ENCODE peak calls at places on chromosomes 7 and 10, in eight cellular contexts. S is cardiac fibroblast, V is endothelial cell of umbilical vein, D is choroid plexus epithelial cell, E is psoas muscle, A is GM23338, T is astrocyte of the spinal cord, Q is foreskin fibroblast. R is an unnamed sample.
A peak's percentile ranks its signal among the peaks of the same experiment; 100 is the strongest.

GRCh38 chr7:140478361-140479061 is 794 bp downstream of the MKRN1 start:
- DNase-seq in S (peak; percentile 50), V (peak; percentile 61), D (peak; percentile 52), E (peak; percentile 37), A (peak; percentile 65), T (peak; percentile 45), Q (peak; percentile 20), R (no peak)

GRCh38 chr7:71193099-71193810 is 61.3 kb downstream of the GALNT17 start:
- DNase-seq in S (no peak), V (no peak), D (no peak), E (no peak), A (no peak), T (no peak), Q (no peak), R (no peak)

GRCh38 chr7:107995184-107996071 is 7.5 kb downstream of the LAMB1 start:
- DNase-seq in S (peak; percentile 84), V (peak; percentile 99), D (peak; percentile 96), E (no peak), A (peak; percentile 85), T (peak; percentile 94), Q (peak; percentile 80), R (no peak)

GRCh38 chr10:124680675-124681074 is 63.5 kb downstream of the FAM53B start:
- DNase-seq in S (no peak), V (no peak), D (peak; percentile 60), E (peak; percentile 68), A (no peak), T (no peak), Q (peak; percentile 59), R (no peak)

GRCh38 chr10:27504897-27505457 is 873 bp downstream of the RAB18 start:
- DNase-seq in S (peak; percentile 24), V (peak; percentile 41), D (peak; percentile 53), E (no peak), A (no peak), T (peak; percentile 28), Q (no peak), R (no peak)

GRCh38 chr7:77684030-77684429 is 12.2 kb upstream of the RSBN1L start:
- DNase-seq in S (peak; percentile 91), V (no peak), D (peak; percentile 99), E (peak; percentile 51), A (peak; percentile 87), T (peak; percentile 83), Q (peak; percentile 70), R (no peak)

GRCh38 chr7:129664029-129665012 is 52.8 kb downstream of the NRF1 start:
- DNase-seq in S (peak; percentile 85), V (peak; percentile 75), D (peak; percentile 89), E (no peak), A (peak; percentile 66), T (peak; percentile 84), Q (peak; percentile 59), R (peak; percentile 72)

GRCh38 chr10:49738616-49739360 is 23.3 kb downstream of the OGDHL start:
- DNase-seq in S (no peak), V (no peak), D (no peak), E (no peak), A (no peak), T (no peak), Q (no peak), R (no peak)

GRCh38 chr10:69106900-69107511 is 17.0 kb upstream of the VPS26A start:
- DNase-seq in S (no peak), V (no peak), D (no peak), E (no peak), A (no peak), T (no peak), Q (no peak), R (no peak)

GRCh38 chr7:88761779-88762178 is 2.3 kb downstream of the ZNF804B start:
- DNase-seq in S (no peak), V (no peak), D (no peak), E (no peak), A (peak; percentile 10), T (no peak), Q (no peak), R (no peak)

GRCh38 chr10:6065406-6065805 is 3.2 kb upstream of the IL2RA start:
- DNase-seq in S (peak; percentile 15), V (no peak), D (no peak), E (no peak), A (no peak), T (no peak), Q (no peak), R (no peak)

GRCh38 chr7:127347567-127348246 is 44.8 kb downstream of the ZNF800 start:
- DNase-seq in S (peak; percentile 75), V (peak; percentile 70), D (peak; percentile 68), E (peak; percentile 66), A (peak; percentile 85), T (peak; percentile 59), Q (peak; percentile 64), R (peak; percentile 11)

GRCh38 chr7:3927446-3928110 is 626.5 kb downstream of the SDK1 start:
- DNase-seq in S (no peak), V (no peak), D (no peak), E (no peak), A (no peak), T (peak; percentile 59), Q (no peak), R (peak; percentile 81)

GRCh38 chr7:49638166-49638565 is 135.3 kb upstream of the VWC2 start:
- DNase-seq in S (no peak), V (no peak), D (no peak), E (no peak), A (peak; percentile 48), T (no peak), Q (no peak), R (no peak)

GRCh38 chr10:74063256-74063655 is 65.3 kb downstream of the VCL start:
- DNase-seq in S (peak; percentile 40), V (no peak), D (peak; percentile 52), E (no peak), A (no peak), T (peak; percentile 53), Q (peak; percentile 37), R (no peak)

GRCh38 chr7:141974831-141975230 is 1.3 kb upstream of the TAS2R38 start:
- DNase-seq in S (no peak), V (no peak), D (peak; percentile 21), E (no peak), A (peak; percentile 72), T (no peak), Q (no peak), R (no peak)
- TF ChIP-seq CTCF in S (peak; percentile 18), V (no peak), D (peak; percentile 43), E (no peak), A (peak; percentile 78), T (peak; percentile 30), Q (no peak), R (peak; percentile 41)

DNA sequence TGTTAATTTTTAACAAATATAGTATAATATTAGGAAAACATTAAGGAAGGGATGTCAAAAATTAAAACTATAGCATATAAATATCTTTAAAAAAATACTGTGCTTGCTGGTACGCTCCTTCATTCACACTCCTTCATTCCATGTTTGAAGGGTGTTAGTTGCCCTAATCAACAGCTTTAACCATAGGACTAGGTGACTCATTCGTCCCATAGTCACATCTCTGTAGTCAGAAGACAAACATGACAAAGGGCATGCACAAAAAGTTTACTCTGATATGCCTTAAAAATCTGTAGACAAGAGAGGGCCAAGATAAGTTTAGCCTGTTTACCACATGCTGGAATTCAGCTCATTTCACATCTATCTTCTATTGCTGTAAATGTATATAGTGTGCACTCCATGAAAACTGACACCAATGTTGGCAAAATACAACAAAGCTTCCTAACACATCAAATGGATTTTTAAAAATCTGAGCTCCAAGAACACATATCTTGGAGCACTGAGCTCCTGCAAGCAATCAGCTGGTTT is 628 bp downstream of the FAM13C start:
- DNase-seq in S (no peak), V (no peak), D (no peak), E (no peak), A (no peak), T (no peak), Q (no peak), R (no peak)
- H3K4me3 ChIP-seq in S (peak overlapping the region; percentile 48), V (no peak overlapping the region), D (peak overlapping the region; percentile 58), E (peak overlapping the region; percentile 77), A (peak overlapping the region; percentile 64), T (peak overlapping the region; percentile 53), Q (peak overlapping the region; percentile 58), R (peak overlapping the region; percentile 50)

GRCh38 chr7:21428642-21428941 is 709 bp downstream of the SP4 start:
- DNase-seq in S (no peak), V (no peak), D (no peak), E (no peak), A (no peak), T (no peak), Q (no peak), R (no peak)
- TF ChIP-seq CTCF in S (no peak), V (no peak), D (no peak), E (no peak), A (no peak), T (no peak), Q (no peak), R (no peak)

GRCh38 chr7:1536768-1537630 is 6.5 kb downstream of the MAFK start:
- DNase-seq in S (peak; percentile 100), V (peak; percentile 99), D (peak; percentile 99), E (peak; percentile 95), A (peak; percentile 93), T (peak; percentile 99), Q (peak; percentile 98), R (peak; percentile 97)
- H3K4me3 ChIP-seq in S (peak overlapping the region; percentile 47), V (peak overlapping the region; percentile 25), D (peak overlapping the region; percentile 58), E (peak overlapping the region; percentile 70), A (peak overlapping the region; percentile 23), T (peak overlapping the region; percentile 40), Q (peak overlapping the region; percentile 61), R (peak overlapping the region; percentile 34)

DNA sequence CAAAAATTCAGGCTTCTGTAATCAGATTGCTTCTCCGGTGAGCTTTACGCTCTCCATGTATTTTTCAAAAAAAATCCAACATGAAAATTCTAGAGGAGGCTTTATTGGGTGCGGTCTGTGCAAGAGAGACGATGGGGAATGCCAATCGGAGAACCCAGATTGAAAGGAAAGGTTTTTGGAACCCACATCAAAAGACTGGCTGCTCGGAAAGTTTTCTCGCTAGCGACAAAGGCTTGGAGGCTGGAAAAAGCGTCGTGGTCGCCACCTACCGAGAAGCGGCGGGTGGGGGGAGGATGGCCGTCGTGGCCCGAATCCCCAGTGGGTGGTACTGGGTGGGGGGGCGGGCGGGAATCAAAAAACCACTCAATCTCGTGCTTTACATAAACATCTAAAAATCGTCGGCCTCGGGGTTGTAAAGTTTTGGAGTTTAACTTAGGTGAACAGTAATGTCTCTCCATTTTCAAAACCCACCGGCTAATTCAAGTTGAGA is 1.1 kb upstream of the GTF2I start:
- DNase-seq in S (peak; percentile 32), V (peak; percentile 52), D (peak; percentile 41), E (peak; percentile 52), A (peak; percentile 63), T (peak; percentile 43), Q (no peak), R (no peak)
- TF ChIP-seq CTCF in S (no peak), V (peak; percentile 9), D (peak; percentile 5), E (no peak), A (peak; percentile 29), T (no peak), Q (no peak), R (no peak)

DNA sequence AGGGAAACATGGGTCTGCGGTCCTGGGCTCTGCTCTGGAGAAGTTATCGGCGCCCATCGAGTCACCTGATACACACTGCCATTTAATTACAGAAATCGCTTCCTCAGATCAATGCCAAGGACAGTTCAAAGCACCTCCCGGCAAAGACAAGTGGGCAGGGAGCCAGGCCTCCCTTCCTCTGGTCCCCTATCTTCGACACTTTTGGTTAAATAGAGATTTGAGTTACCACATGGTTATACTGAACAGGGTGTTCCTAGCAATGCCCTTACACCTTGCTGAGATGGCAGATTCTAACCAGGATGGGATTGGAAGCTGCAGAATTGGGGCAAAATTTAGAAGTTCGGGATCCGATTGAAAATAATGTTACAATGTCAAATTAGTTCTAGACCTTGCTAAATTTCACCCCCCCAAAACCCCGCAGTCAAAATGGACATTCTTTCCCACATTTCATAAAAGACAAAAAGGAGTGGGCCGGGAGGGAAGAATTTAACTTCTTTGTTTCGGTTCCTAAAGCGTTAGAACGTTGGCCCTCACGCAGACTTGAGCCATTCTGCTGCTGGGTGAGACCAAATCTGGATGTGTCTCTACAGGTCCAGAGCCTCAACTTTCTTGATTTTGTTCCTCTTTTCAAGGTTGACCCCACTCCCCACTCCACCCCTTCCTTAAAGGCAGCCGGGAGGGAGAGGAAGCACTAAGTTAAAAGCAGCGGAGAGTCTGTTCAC is 2.2 kb upstream of the DLX5 start:
- DNase-seq in S (no peak), V (no peak), D (no peak), E (no peak), A (no peak), T (no peak), Q (no peak), R (no peak)
- H3K4me3 ChIP-seq in S (peak overlapping the region; percentile 27), V (no peak overlapping the region), D (peak overlapping the region; percentile 24), E (peak overlapping the region; percentile 52), A (peak overlapping the region; percentile 59), T (no peak overlapping the region), Q (peak overlapping the region; percentile 56), R (peak overlapping the region; percentile 26)